ENCODE peak calls at places on chromosomes 4 and X, in five cellular contexts. One of them, this sample, is unnamed.

GRCh38 chr4:122005064-122005755 is 53.4 kb upstream of the TRPC3 start:
- DNase-seq in naive thymus-derived CD4-positive, alpha-beta T cell: no peak
- DNase-seq in Caki2: no peak
- DNase-seq in neural progenitor cell: no peak
- DNase-seq in aorta: no peak
- DNase-seq in this sample: no peak

GRCh38 chrX:137982791-137983190 is 416.9 kb downstream of the ZIC3 start:
- DNase-seq in naive thymus-derived CD4-positive, alpha-beta T cell: no peak
- DNase-seq in Caki2: no peak
- DNase-seq in neural progenitor cell: no peak
- DNase-seq in aorta: no peak
- DNase-seq in this sample: no peak

GRCh38 chr4:54746228-54746627 is 88.5 kb downstream of the KIT start:
- DNase-seq in naive thymus-derived CD4-positive, alpha-beta T cell: no peak
- DNase-seq in Caki2: peak; percentile 38
- DNase-seq in neural progenitor cell: no peak
- DNase-seq in aorta: no peak
- DNase-seq in this sample: no peak

GRCh38 chr4:56762484-56763250 is 58.8 kb downstream of the SPINK2 start:
- DNase-seq in naive thymus-derived CD4-positive, alpha-beta T cell: no peak
- DNase-seq in Caki2: no peak
- DNase-seq in neural progenitor cell: peak; percentile 15
- DNase-seq in aorta: no peak
- DNase-seq in this sample: no peak

GRCh38 chrX:118698516-118699247 is 28.7 kb upstream of the IL13RA1 start:
- DNase-seq in naive thymus-derived CD4-positive, alpha-beta T cell: no peak
- DNase-seq in Caki2: no peak
- DNase-seq in neural progenitor cell: no peak
- DNase-seq in aorta: no peak
- DNase-seq in this sample: no peak

GRCh38 chr4:136751530-136751929 is 780.8 kb downstream of the PCDH18 start:
- DNase-seq in naive thymus-derived CD4-positive, alpha-beta T cell: no peak
- DNase-seq in Caki2: no peak
- DNase-seq in neural progenitor cell: no peak
- DNase-seq in aorta: no peak
- DNase-seq in this sample: no peak

GRCh38 chrX:55026143-55026542 is 4.6 kb downstream of the ALAS2 start:
- DNase-seq in naive thymus-derived CD4-positive, alpha-beta T cell: no peak
- DNase-seq in Caki2: no peak
- DNase-seq in neural progenitor cell: no peak
- DNase-seq in aorta: no peak
- DNase-seq in this sample: no peak

GRCh38 chr4:6188687-6189305 is 11.6 kb downstream of the JAKMIP1 start:
- DNase-seq in naive thymus-derived CD4-positive, alpha-beta T cell: no peak
- DNase-seq in Caki2: no peak
- DNase-seq in neural progenitor cell: peak; percentile 67
- DNase-seq in aorta: no peak
- DNase-seq in this sample: no peak

GRCh38 chrX:11886745-11887144 is 128.7 kb downstream of the MSL3 start:
- DNase-seq in naive thymus-derived CD4-positive, alpha-beta T cell: no peak
- DNase-seq in Caki2: no peak
- DNase-seq in neural progenitor cell: no peak
- DNase-seq in aorta: no peak
- DNase-seq in this sample: no peak

GRCh38 chr4:94348705-94349104 is 6.1 kb upstream of the HPGDS start:
- DNase-seq in naive thymus-derived CD4-positive, alpha-beta T cell: no peak
- DNase-seq in Caki2: no peak
- DNase-seq in neural progenitor cell: no peak
- DNase-seq in aorta: no peak
- DNase-seq in this sample: no peak